ENCODE peak calls at places on chromosomes 6 and 20, in five cellular contexts. X is ovary; V is CD8-positive, alpha-beta T cell; Y is BJ; A is transverse colon. M is an unnamed sample.

GRCh38 chr6:142011156-142011555 is 121.6 kb upstream of the GJE1 start:
- DNase-seq in X (no peak), V (no peak), Y (no peak), A (no peak), M (no peak)

GRCh38 chr6:10855233-10855632 is 16.9 kb upstream of the MAK start:
- DNase-seq in X (no peak), V (no peak), Y (no peak), A (peak), M (no peak)

GRCh38 chr20:62069741-62070216 is 4.1 kb upstream of the TAF4 start:
- DNase-seq in X (no peak), V (no peak), Y (peak), A (peak), M (no peak)

GRCh38 chr6:21132856-21133610 is 460.5 kb upstream of the SOX4 start:
- DNase-seq in X (no peak), V (no peak), Y (no peak), A (no peak), M (no peak)

GRCh38 chr6:157227202-157228166 is 95.8 kb downstream of the TMEM242 start:
- DNase-seq in X (no peak), V (no peak), Y (no peak), A (no peak), M (no peak)

GRCh38 chr6:168131464-168132415 is 52.7 kb upstream of the FRMD1 start:
- DNase-seq in X (no peak), V (no peak), Y (no peak), A (no peak), M (no peak)

GRCh38 chr6:113859349-113860164 is 2.4 kb downstream of the MARCKS start:
- DNase-seq in X (peak), V (no peak), Y (no peak), A (peak), M (no peak)

GRCh38 chr6:1574083-1574761 is 35.5 kb upstream of the FOXC1 start:
- DNase-seq in X (no peak), V (no peak), Y (no peak), A (no peak), M (no peak)

GRCh38 chr20:6388666-6389197 is 265.9 kb upstream of the FERMT1 start:
- DNase-seq in X (no peak), V (no peak), Y (no peak), A (no peak), M (no peak)

GRCh38 chr20:6473197-6473596 is 294.3 kb upstream of the BMP2 start:
- DNase-seq in X (no peak), V (no peak), Y (no peak), A (no peak), M (no peak)

GRCh38 chr6:147906361-147906760 is 397.9 kb downstream of the SAMD5 start:
- DNase-seq in X (no peak), V (no peak), Y (no peak), A (no peak), M (no peak)

GRCh38 chr20:12970372-12970821 is 38.4 kb upstream of the SPTLC3 start:
- DNase-seq in X (no peak), V (no peak), Y (no peak), A (peak), M (no peak)

GRCh38 chr20:49724637-49725606 is 11.2 kb upstream of the B4GALT5 start:
- DNase-seq in X (peak), V (no peak), Y (no peak), A (no peak), M (no peak)

GRCh38 chr6:161463061-161463460 is 189.2 kb upstream of the AGPAT4 start:
- DNase-seq in X (no peak), V (no peak), Y (no peak), A (no peak), M (no peak)

GRCh38 chr20:47300071-47300470 is 56.4 kb downstream of the ZMYND8 start:
- DNase-seq in X (no peak), V (no peak), Y (no peak), A (no peak), M (no peak)

GRCh38 chr6:143806282-143807102 is 36.6 kb upstream of the LTV1 start:
- DNase-seq in X (no peak), V (no peak), Y (no peak), A (no peak), M (no peak)

GRCh38 chr6:47865206-47865605 is 83.4 kb downstream of the OPN5 start:
- DNase-seq in X (no peak), V (no peak), Y (no peak), A (no peak), M (no peak)

GRCh38 chr6:150176152-150176551 is 33.3 kb downstream of the PPP1R14C start:
- DNase-seq in X (no peak), V (no peak), Y (no peak), A (peak), M (no peak)

GRCh38 chr6:43578748-43579147 is 2.8 kb downstream of the POLH start:
- DNase-seq in X (no peak), V (no peak), Y (no peak), A (no peak), M (no peak)

GRCh38 chr6:74607934-74608333 is 597.9 kb downstream of the COL12A1 start:
- DNase-seq in X (no peak), V (no peak), Y (no peak), A (no peak), M (no peak)

GRCh38 chr6:137903274-137903932 is 36.3 kb downstream of the TNFAIP3 start:
- DNase-seq in X (no peak), V (no peak), Y (no peak), A (no peak), M (no peak)

GRCh38 chr6:82362144-82362543 is 1.5 kb upstream of the TPBG start:
- DNase-seq in X (no peak), V (no peak), Y (no peak), A (no peak), M (no peak)

GRCh38 chr6:82365011-82365751 is 1.6 kb downstream of the TPBG start:
- DNase-seq in X (peak), V (no peak), Y (no peak), A (peak), M (no peak)

GRCh38 chr6:82362868-82363267 is 749 bp upstream of the TPBG start:
- DNase-seq in X (no peak), V (no peak), Y (peak), A (no peak), M (no peak)

GRCh38 chr6:82364087-82365010 is 732 bp downstream of the TPBG start:
- DNase-seq in X (peak), V (no peak), Y (no peak), A (peak), M (no peak)

GRCh38 chr6:82363368-82364086 is at the start of gene TPBG:
- DNase-seq in X (peak), V (no peak), Y (no peak), A (peak), M (no peak)
- TF ChIP-seq CTCF in X (no peak), V (no peak), Y (peak), A (peak), M (no peak)

GRCh38 chr6:7991992-7992815 is 72.0 kb downstream of the BLOC1S5 start:
- DNase-seq in X (no peak), V (no peak), Y (no peak), A (no peak), M (no peak)
- TF ChIP-seq CTCF in X (peak), V (no peak), Y (peak), A (peak), M (no peak)

DNA sequence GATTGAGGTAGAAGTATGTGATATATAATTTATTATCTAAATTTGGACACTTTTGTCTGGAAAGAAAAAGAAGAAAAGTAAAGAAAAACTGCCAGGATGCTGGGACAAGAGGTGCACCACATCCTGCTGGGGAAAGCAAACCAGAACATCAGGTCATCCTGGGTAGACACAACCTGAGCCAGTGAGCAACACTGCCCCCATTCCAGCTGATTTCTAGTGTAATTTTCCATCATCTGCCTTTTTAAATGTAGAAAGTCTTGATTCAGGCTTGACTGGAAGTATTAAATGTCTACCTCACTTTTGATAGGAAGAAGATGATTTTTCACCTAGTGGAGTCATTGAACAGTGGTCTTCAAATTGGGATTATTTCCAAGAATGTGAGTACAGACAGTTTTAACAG is 1164.5 kb upstream of the CITED2 start:
- DNase-seq in X (no peak), V (no peak), Y (no peak), A (no peak), M (no peak)
- TF ChIP-seq CTCF in X (no peak), V (no peak), Y (no peak), A (no peak), M (no peak)

GRCh38 chr20:3846740-3847418 is at the start of gene MAVS:
- DNase-seq in X (peak), V (peak), Y (no peak), A (peak), M (peak)
- TF ChIP-seq CTCF in X (no peak), V (no peak), Y (no peak), A (no peak), M (no peak)

DNA sequence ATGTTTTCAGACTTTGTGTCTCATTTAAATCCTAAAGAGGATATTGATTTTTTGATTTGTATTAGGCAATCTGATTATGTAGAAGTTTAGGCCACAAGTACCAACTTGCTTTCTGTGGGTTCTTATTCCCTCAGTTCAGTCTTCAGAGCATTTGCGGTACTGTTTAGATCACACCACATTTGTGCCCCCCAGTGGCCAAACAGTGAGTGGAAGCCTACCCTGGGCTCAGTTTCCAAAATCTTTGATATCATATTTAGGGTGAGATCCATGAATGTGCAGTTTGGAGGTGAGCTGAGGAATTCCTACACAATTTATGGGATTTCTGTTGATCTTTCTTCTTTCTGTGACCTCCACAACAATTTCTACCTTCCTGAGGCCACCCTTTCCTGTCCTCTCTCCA is 92.3 kb upstream of the FUT9 start:
- DNase-seq in X (no peak), V (no peak), Y (no peak), A (no peak), M (no peak)
- TF ChIP-seq CTCF in X (no peak), V (no peak), Y (no peak), A (no peak), M (no peak)